ENCODE peak calls at places on chromosomes 4 and X, in eight cellular contexts. One of them, this sample, is unnamed. For H3K4me1, the result is how much of the 10 kb centered on the place peaks cover.

GRCh38 chrX:68833855-68834331 is 5.1 kb downstream of the EFNB1 start:
- DNase-seq in lower lobe of right lung: no peak
- DNase-seq in Karpas-422: peak
- DNase-seq in CD8-positive, alpha-beta memory T cell: no peak
- DNase-seq in OCI-LY7: peak
- DNase-seq in mammary epithelial cell: peak
- DNase-seq in neural progenitor cell: no peak
- DNase-seq in tibial nerve: no peak
- DNase-seq in this sample: peak

GRCh38 chr4:74235135-74235534 is 73.1 kb upstream of the EPGN start:
- DNase-seq in lower lobe of right lung: no peak
- DNase-seq in Karpas-422: peak
- DNase-seq in CD8-positive, alpha-beta memory T cell: no peak
- DNase-seq in OCI-LY7: no peak
- DNase-seq in mammary epithelial cell: no peak
- DNase-seq in neural progenitor cell: no peak
- DNase-seq in tibial nerve: no peak
- DNase-seq in this sample: no peak

GRCh38 chr4:75512336-75513211 is 1.6 kb downstream of the RCHY1 start:
- DNase-seq in lower lobe of right lung: no peak
- DNase-seq in Karpas-422: peak
- DNase-seq in CD8-positive, alpha-beta memory T cell: no peak
- DNase-seq in OCI-LY7: peak
- DNase-seq in mammary epithelial cell: peak
- DNase-seq in neural progenitor cell: peak
- DNase-seq in tibial nerve: no peak
- DNase-seq in this sample: peak

GRCh38 chrX:144219035-144219434 is 335.2 kb downstream of the UBE2NL start:
- DNase-seq in lower lobe of right lung: peak
- DNase-seq in Karpas-422: peak
- DNase-seq in CD8-positive, alpha-beta memory T cell: no peak
- DNase-seq in OCI-LY7: peak
- DNase-seq in mammary epithelial cell: peak
- DNase-seq in neural progenitor cell: peak
- DNase-seq in tibial nerve: no peak
- DNase-seq in this sample: no peak

GRCh38 chr4:37904824-37905223 is 13.9 kb downstream of the TBC1D1 start:
- DNase-seq in lower lobe of right lung: no peak
- DNase-seq in Karpas-422: no peak
- DNase-seq in CD8-positive, alpha-beta memory T cell: no peak
- DNase-seq in OCI-LY7: no peak
- DNase-seq in mammary epithelial cell: no peak
- DNase-seq in neural progenitor cell: no peak
- DNase-seq in tibial nerve: no peak
- DNase-seq in this sample: no peak

GRCh38 chrX:71543316-71543715 is 10.4 kb downstream of the OGT start:
- DNase-seq in lower lobe of right lung: no peak
- DNase-seq in Karpas-422: no peak
- DNase-seq in CD8-positive, alpha-beta memory T cell: no peak
- DNase-seq in OCI-LY7: no peak
- DNase-seq in mammary epithelial cell: peak
- DNase-seq in neural progenitor cell: no peak
- DNase-seq in tibial nerve: no peak
- DNase-seq in this sample: no peak

GRCh38 chr4:101236097-101236496 is 111.2 kb downstream of the PPP3CA start:
- DNase-seq in lower lobe of right lung: no peak
- DNase-seq in Karpas-422: no peak
- DNase-seq in CD8-positive, alpha-beta memory T cell: no peak
- DNase-seq in OCI-LY7: no peak
- DNase-seq in mammary epithelial cell: no peak
- DNase-seq in neural progenitor cell: no peak
- DNase-seq in tibial nerve: no peak
- DNase-seq in this sample: no peak

GRCh38 chrX:1453390-1453783 is 678 bp upstream of the ASMTL start:
- DNase-seq in lower lobe of right lung: peak
- DNase-seq in Karpas-422: no peak
- DNase-seq in CD8-positive, alpha-beta memory T cell: peak
- DNase-seq in OCI-LY7: no peak
- DNase-seq in mammary epithelial cell: no peak
- DNase-seq in neural progenitor cell: no peak
- DNase-seq in tibial nerve: no peak
- DNase-seq in this sample: no peak

GRCh38 chr4:11904117-11904535 is 475.4 kb upstream of the HS3ST1 start:
- DNase-seq in lower lobe of right lung: peak
- DNase-seq in Karpas-422: no peak
- DNase-seq in CD8-positive, alpha-beta memory T cell: no peak
- DNase-seq in OCI-LY7: no peak
- DNase-seq in mammary epithelial cell: peak
- DNase-seq in neural progenitor cell: no peak
- DNase-seq in tibial nerve: no peak
- DNase-seq in this sample: peak

GRCh38 chr4:182147391-182147790 is 95.8 kb upstream of the TENM3 start:
- DNase-seq in lower lobe of right lung: no peak
- DNase-seq in Karpas-422: no peak
- DNase-seq in CD8-positive, alpha-beta memory T cell: no peak
- DNase-seq in OCI-LY7: no peak
- DNase-seq in mammary epithelial cell: peak
- DNase-seq in neural progenitor cell: no peak
- DNase-seq in tibial nerve: no peak
- DNase-seq in this sample: no peak

GRCh38 chr4:148116264-148116663 is 325.9 kb downstream of the NR3C2 start:
- DNase-seq in lower lobe of right lung: no peak
- DNase-seq in Karpas-422: peak
- DNase-seq in CD8-positive, alpha-beta memory T cell: no peak
- DNase-seq in OCI-LY7: no peak
- DNase-seq in mammary epithelial cell: no peak
- DNase-seq in neural progenitor cell: no peak
- DNase-seq in tibial nerve: no peak
- DNase-seq in this sample: no peak

GRCh38 chr4:86898562-86898961 is 6.3 kb upstream of the C4orf36 start:
- DNase-seq in lower lobe of right lung: no peak
- DNase-seq in Karpas-422: no peak
- DNase-seq in CD8-positive, alpha-beta memory T cell: no peak
- DNase-seq in OCI-LY7: peak
- DNase-seq in mammary epithelial cell: no peak
- DNase-seq in neural progenitor cell: peak
- DNase-seq in tibial nerve: no peak
- DNase-seq in this sample: no peak

GRCh38 chrX:75155454-75155829 is 641 bp downstream of the ABCB7 start:
- DNase-seq in lower lobe of right lung: no peak
- DNase-seq in Karpas-422: peak
- DNase-seq in CD8-positive, alpha-beta memory T cell: no peak
- DNase-seq in OCI-LY7: peak
- DNase-seq in mammary epithelial cell: peak
- DNase-seq in neural progenitor cell: no peak
- DNase-seq in tibial nerve: no peak
- DNase-seq in this sample: peak

GRCh38 chr4:101994247-101994775 is 203.8 kb downstream of the BANK1 start:
- DNase-seq in lower lobe of right lung: no peak
- DNase-seq in Karpas-422: no peak
- DNase-seq in CD8-positive, alpha-beta memory T cell: no peak
- DNase-seq in OCI-LY7: no peak
- DNase-seq in mammary epithelial cell: no peak
- DNase-seq in neural progenitor cell: no peak
- DNase-seq in tibial nerve: no peak
- DNase-seq in this sample: no peak

DNA sequence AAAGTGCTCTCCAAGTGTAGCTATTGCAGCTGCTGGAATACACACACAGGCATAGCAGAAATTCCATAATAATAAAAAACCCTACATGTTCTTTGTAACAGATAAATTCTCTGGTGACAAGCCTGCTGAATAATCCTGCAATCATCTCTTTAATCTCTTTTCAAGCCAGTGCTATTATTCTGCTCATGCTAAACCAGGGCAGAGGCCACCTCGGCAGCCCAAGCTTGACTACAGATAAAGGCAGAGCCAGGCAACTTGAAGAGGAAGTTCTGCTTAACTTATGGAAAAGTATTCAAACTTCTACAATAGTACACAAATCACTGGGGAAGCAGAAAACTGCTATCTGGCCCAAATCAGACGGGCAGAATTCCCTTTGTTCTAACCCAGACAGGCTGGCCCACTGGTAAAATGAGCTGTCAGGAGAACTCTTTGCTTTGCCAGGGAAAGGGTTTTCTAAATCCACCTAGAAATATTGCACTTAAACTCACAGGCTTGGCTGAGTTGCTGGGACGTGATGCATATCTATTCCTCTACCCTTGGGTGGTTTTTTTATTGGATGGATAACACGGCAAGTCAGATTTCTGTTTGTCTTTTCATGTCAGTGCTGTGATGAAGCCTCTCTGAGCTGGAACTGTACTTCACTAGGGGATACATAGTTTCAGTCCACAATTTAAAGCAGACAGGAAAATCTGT is 70.5 kb downstream of the GATB start:
- DNase-seq in lower lobe of right lung: no peak
- DNase-seq in Karpas-422: peak
- DNase-seq in CD8-positive, alpha-beta memory T cell: no peak
- DNase-seq in OCI-LY7: no peak
- DNase-seq in mammary epithelial cell: no peak
- DNase-seq in neural progenitor cell: peak
- DNase-seq in tibial nerve: no peak
- DNase-seq in this sample: no peak
- H3K4me1 ChIP-seq in lower lobe of right lung: under half
- H3K4me1 ChIP-seq in Karpas-422: under half
- H3K4me1 ChIP-seq in CD8-positive, alpha-beta memory T cell: under half
- H3K4me1 ChIP-seq in OCI-LY7: under half
- H3K4me1 ChIP-seq in mammary epithelial cell: under half
- H3K4me1 ChIP-seq in neural progenitor cell: under half
- H3K4me1 ChIP-seq in tibial nerve: under half
- H3K4me1 ChIP-seq in this sample: under half

GRCh38 chrX:124358796-124359386 is 12.5 kb downstream of the SH2D1A start:
- DNase-seq in lower lobe of right lung: no peak
- DNase-seq in Karpas-422: no peak
- DNase-seq in CD8-positive, alpha-beta memory T cell: peak
- DNase-seq in OCI-LY7: no peak
- DNase-seq in mammary epithelial cell: no peak
- DNase-seq in neural progenitor cell: no peak
- DNase-seq in tibial nerve: no peak
- DNase-seq in this sample: no peak

GRCh38 chrX:124349054-124349453 is 2.7 kb downstream of the SH2D1A start:
- DNase-seq in lower lobe of right lung: no peak
- DNase-seq in Karpas-422: no peak
- DNase-seq in CD8-positive, alpha-beta memory T cell: no peak
- DNase-seq in OCI-LY7: no peak
- DNase-seq in mammary epithelial cell: no peak
- DNase-seq in neural progenitor cell: no peak
- DNase-seq in tibial nerve: no peak
- DNase-seq in this sample: no peak

GRCh38 chrX:124354648-124355047 is 8.3 kb downstream of the SH2D1A start:
- DNase-seq in lower lobe of right lung: no peak
- DNase-seq in Karpas-422: no peak
- DNase-seq in CD8-positive, alpha-beta memory T cell: no peak
- DNase-seq in OCI-LY7: no peak
- DNase-seq in mammary epithelial cell: no peak
- DNase-seq in neural progenitor cell: no peak
- DNase-seq in tibial nerve: no peak
- DNase-seq in this sample: no peak
- H3K4me1 ChIP-seq in lower lobe of right lung: under half
- H3K4me1 ChIP-seq in Karpas-422: under half
- H3K4me1 ChIP-seq in CD8-positive, alpha-beta memory T cell: under half
- H3K4me1 ChIP-seq in OCI-LY7: under half
- H3K4me1 ChIP-seq in mammary epithelial cell: under half
- H3K4me1 ChIP-seq in neural progenitor cell: under half
- H3K4me1 ChIP-seq in tibial nerve: under half
- H3K4me1 ChIP-seq in this sample: under half

GRCh38 chr4:1216869-1217294 is 32.0 kb downstream of the CTBP1 start:
- DNase-seq in lower lobe of right lung: no peak
- DNase-seq in Karpas-422: peak
- DNase-seq in CD8-positive, alpha-beta memory T cell: peak
- DNase-seq in OCI-LY7: peak
- DNase-seq in mammary epithelial cell: no peak
- DNase-seq in neural progenitor cell: no peak
- DNase-seq in tibial nerve: no peak
- DNase-seq in this sample: peak

GRCh38 chr4:1217366-1217765 is 31.6 kb downstream of the CTBP1 start:
- DNase-seq in lower lobe of right lung: no peak
- DNase-seq in Karpas-422: no peak
- DNase-seq in CD8-positive, alpha-beta memory T cell: no peak
- DNase-seq in OCI-LY7: no peak
- DNase-seq in mammary epithelial cell: no peak
- DNase-seq in neural progenitor cell: no peak
- DNase-seq in tibial nerve: no peak
- DNase-seq in this sample: no peak

GRCh38 chr4:1215347-1216075 is 33.4 kb downstream of the CTBP1 start:
- DNase-seq in lower lobe of right lung: no peak
- DNase-seq in Karpas-422: peak
- DNase-seq in CD8-positive, alpha-beta memory T cell: no peak
- DNase-seq in OCI-LY7: peak
- DNase-seq in mammary epithelial cell: no peak
- DNase-seq in neural progenitor cell: no peak
- DNase-seq in tibial nerve: peak
- DNase-seq in this sample: peak

GRCh38 chr4:1214101-1215095 is 34.5 kb downstream of the CTBP1 start:
- DNase-seq in lower lobe of right lung: no peak
- DNase-seq in Karpas-422: no peak
- DNase-seq in CD8-positive, alpha-beta memory T cell: no peak
- DNase-seq in OCI-LY7: no peak
- DNase-seq in mammary epithelial cell: no peak
- DNase-seq in neural progenitor cell: no peak
- DNase-seq in tibial nerve: no peak
- DNase-seq in this sample: no peak

GRCh38 chr4:1216076-1216614 is 32.8 kb downstream of the CTBP1 start:
- DNase-seq in lower lobe of right lung: no peak
- DNase-seq in Karpas-422: no peak
- DNase-seq in CD8-positive, alpha-beta memory T cell: no peak
- DNase-seq in OCI-LY7: no peak
- DNase-seq in mammary epithelial cell: no peak
- DNase-seq in neural progenitor cell: no peak
- DNase-seq in tibial nerve: no peak
- DNase-seq in this sample: no peak
- H3K4me1 ChIP-seq in lower lobe of right lung: half or more
- H3K4me1 ChIP-seq in Karpas-422: half or more
- H3K4me1 ChIP-seq in CD8-positive, alpha-beta memory T cell: under half
- H3K4me1 ChIP-seq in OCI-LY7: half or more
- H3K4me1 ChIP-seq in mammary epithelial cell: under half
- H3K4me1 ChIP-seq in neural progenitor cell: under half
- H3K4me1 ChIP-seq in tibial nerve: under half
- H3K4me1 ChIP-seq in this sample: under half

GRCh38 chr4:2799444-2799911 is 6.6 kb downstream of the SH3BP2 start:
- DNase-seq in lower lobe of right lung: peak
- DNase-seq in Karpas-422: no peak
- DNase-seq in CD8-positive, alpha-beta memory T cell: no peak
- DNase-seq in OCI-LY7: no peak
- DNase-seq in mammary epithelial cell: no peak
- DNase-seq in neural progenitor cell: peak
- DNase-seq in tibial nerve: peak
- DNase-seq in this sample: peak

GRCh38 chr4:2799971-2800690 is 7.2 kb downstream of the SH3BP2 start:
- DNase-seq in lower lobe of right lung: peak
- DNase-seq in Karpas-422: no peak
- DNase-seq in CD8-positive, alpha-beta memory T cell: no peak
- DNase-seq in OCI-LY7: no peak
- DNase-seq in mammary epithelial cell: no peak
- DNase-seq in neural progenitor cell: no peak
- DNase-seq in tibial nerve: no peak
- DNase-seq in this sample: peak

GRCh38 chr4:2797545-2798305 is 4.8 kb downstream of the SH3BP2 start:
- DNase-seq in lower lobe of right lung: peak
- DNase-seq in Karpas-422: no peak
- DNase-seq in CD8-positive, alpha-beta memory T cell: no peak
- DNase-seq in OCI-LY7: no peak
- DNase-seq in mammary epithelial cell: no peak
- DNase-seq in neural progenitor cell: peak
- DNase-seq in tibial nerve: peak
- DNase-seq in this sample: peak

GRCh38 chr4:2797188-2797544 is 4.3 kb downstream of the SH3BP2 start:
- DNase-seq in lower lobe of right lung: peak
- DNase-seq in Karpas-422: no peak
- DNase-seq in CD8-positive, alpha-beta memory T cell: no peak
- DNase-seq in OCI-LY7: no peak
- DNase-seq in mammary epithelial cell: no peak
- DNase-seq in neural progenitor cell: peak
- DNase-seq in tibial nerve: no peak
- DNase-seq in this sample: peak

GRCh38 chr4:2798399-2799301 is 5.8 kb downstream of the SH3BP2 start:
- DNase-seq in lower lobe of right lung: peak
- DNase-seq in Karpas-422: no peak
- DNase-seq in CD8-positive, alpha-beta memory T cell: no peak
- DNase-seq in OCI-LY7: peak
- DNase-seq in mammary epithelial cell: no peak
- DNase-seq in neural progenitor cell: peak
- DNase-seq in tibial nerve: peak
- DNase-seq in this sample: peak
- H3K4me1 ChIP-seq in lower lobe of right lung: half or more
- H3K4me1 ChIP-seq in Karpas-422: under half
- H3K4me1 ChIP-seq in CD8-positive, alpha-beta memory T cell: half or more
- H3K4me1 ChIP-seq in OCI-LY7: under half
- H3K4me1 ChIP-seq in mammary epithelial cell: under half
- H3K4me1 ChIP-seq in neural progenitor cell: under half
- H3K4me1 ChIP-seq in tibial nerve: half or more
- H3K4me1 ChIP-seq in this sample: half or more